ENCODE peak calls at places on chromosomes 12 and 14, in five cellular contexts. J, T, R, M and N are unnamed samples.

GRCh38 chr14:65239143-65239672 is 136.9 kb upstream of the MAX start:
- DNase-seq in M (no peak), T (no peak), J (peak), R (no peak), N (no peak)

GRCh38 chr14:88189840-88190191 is 133.3 kb downstream of the KCNK10 start:
- DNase-seq in R (no peak), T (no peak), J (no peak), M (no peak), N (no peak)

GRCh38 chr12:45816652-45817051 is 87.1 kb downstream of the ARID2 start:
- DNase-seq in T (no peak), J (no peak), M (no peak), R (no peak), N (no peak)

GRCh38 chr14:50355692-50356091 is 41.0 kb downstream of the CDKL1 start:
- DNase-seq in M (no peak), R (no peak), T (no peak), J (no peak), N (no peak)

GRCh38 chr12:102478416-102479098 is 1.8 kb downstream of the IGF1 start:
- DNase-seq in R (peak), M (no peak), J (peak), T (peak), N (no peak)

GRCh38 chr14:91021991-91022621 is 38.3 kb downstream of the RPS6KA5 start:
- DNase-seq in J (no peak), R (no peak), M (no peak), T (no peak), N (no peak)

GRCh38 chr12:18239561-18239960 is 21.8 kb upstream of the PIK3C2G start:
- DNase-seq in J (no peak), M (no peak), R (no peak), T (no peak), N (no peak)

GRCh38 chr12:106415134-106415533 is 57.6 kb downstream of the POLR3B start:
- DNase-seq in T (no peak), R (no peak), M (no peak), J (no peak), N (no peak)

GRCh38 chr14:97117693-97118092 is 320.5 kb downstream of the VRK1 start:
- DNase-seq in R (no peak), T (no peak), M (no peak), J (no peak), N (no peak)

GRCh38 chr14:91946313-91947195 is 940 bp downstream of the FBLN5 start:
- DNase-seq in M (no peak), R (no peak), T (no peak), J (no peak), N (no peak)

GRCh38 chr12:115597157-115597712 is 680.3 kb downstream of the MED13L start:
- DNase-seq in R (no peak), T (no peak), M (no peak), J (no peak), N (no peak)

GRCh38 chr14:51871846-51872245 is 11.4 kb downstream of the GNG2 start:
- DNase-seq in T (no peak), M (no peak), R (no peak), J (no peak), N (no peak)

GRCh38 chr14:44170099-44170498 is 337.0 kb downstream of the FSCB start:
- DNase-seq in T (no peak), M (no peak), R (no peak), J (no peak), N (no peak)

GRCh38 chr14:67704484-67705089 is 2.9 kb downstream of the RDH12 start:
- DNase-seq in R (peak), T (no peak), M (no peak), J (peak), N (peak)

GRCh38 chr12:2679816-2680675 is 114.7 kb upstream of the FKBP4 start:
- DNase-seq in R (no peak), T (no peak), J (no peak), M (no peak), N (no peak)

GRCh38 chr12:66896797-66897196 is 217.9 kb upstream of the GRIP1 start:
- DNase-seq in J (no peak), R (no peak), T (no peak), M (no peak), N (no peak)

GRCh38 chr12:50344245-50344644 is 52.2 kb downstream of the FAM186A start:
- DNase-seq in M (no peak), T (no peak), J (no peak), R (no peak), N (no peak)

GRCh38 chr12:25806271-25806670 is 152.2 kb upstream of the RASSF8 start:
- DNase-seq in T (no peak), M (no peak), J (no peak), R (no peak), N (no peak)

GRCh38 chr14:71711619-71712018 is 220.6 kb upstream of the RGS6 start:
- DNase-seq in R (no peak), M (no peak), T (no peak), J (no peak), N (no peak)

GRCh38 chr12:109762071-109762672 is 48.5 kb downstream of the FAM222A start:
- DNase-seq in R (no peak), M (peak), J (no peak), T (no peak), N (no peak)

GRCh38 chr14:33352821-33353220 is 414.1 kb downstream of the NPAS3 start:
- DNase-seq in J (no peak), R (no peak), M (no peak), T (no peak), N (no peak)

GRCh38 chr12:32178341-32179010 is 71.8 kb downstream of the BICD1 start:
- DNase-seq in M (no peak), T (no peak), J (no peak), R (no peak), N (no peak)

GRCh38 chr14:99792551-99793212 is 531 bp upstream of the EML1 start:
- DNase-seq in M (no peak), J (peak), T (no peak), R (no peak), N (peak)

GRCh38 chr12:118103231-118103600 is 595 bp downstream of the VSIG10 start:
- DNase-seq in J (peak), T (no peak), R (no peak), M (peak), N (peak)

GRCh38 chr12:119444462-119445044 is 110.0 kb downstream of the CCDC60 start:
- DNase-seq in R (peak), J (peak), M (peak), T (no peak), N (peak)

GRCh38 chr14:54440037-54440436 is 1.1 kb downstream of the CNIH1 start:
- DNase-seq in J (no peak), R (no peak), T (no peak), M (no peak), N (no peak)

GRCh38 chr14:94940263-94940993 is 170.5 kb upstream of the GSC start:
- DNase-seq in J (no peak), R (no peak), M (no peak), T (no peak), N (no peak)

GRCh38 chr14:53531730-53532129 is 378.6 kb upstream of the DDHD1 start:
- DNase-seq in T (no peak), J (no peak), M (no peak), R (no peak), N (no peak)